ENCODE peak calls at places on chromosomes 5 and 9, in four cellular contexts. One of them, this sample, is unnamed.
A peak's percentile ranks its signal among the peaks of the same experiment; 100 is the strongest.

GRCh38 chr5:16593013-16593412 is 23.8 kb downstream of the RETREG1 start:
- DNase-seq in OCI-LY7: no peak
- DNase-seq in astrocyte: peak; percentile 73
- DNase-seq in astrocyte of the spinal cord: peak; percentile 73
- DNase-seq in this sample: no peak

GRCh38 chr5:107322936-107323335 is 347.8 kb downstream of the EFNA5 start:
- DNase-seq in OCI-LY7: no peak
- DNase-seq in astrocyte: no peak
- DNase-seq in astrocyte of the spinal cord: no peak
- DNase-seq in this sample: no peak

GRCh38 chr5:142894749-142895148 is 124.6 kb downstream of the ARHGAP26 start:
- DNase-seq in OCI-LY7: no peak
- DNase-seq in astrocyte: peak; percentile 77
- DNase-seq in astrocyte of the spinal cord: peak; percentile 57
- DNase-seq in this sample: no peak

GRCh38 chr9:107707419-107707837 is 217.9 kb upstream of the KLF4 start:
- DNase-seq in OCI-LY7: no peak
- DNase-seq in astrocyte: peak; percentile 96
- DNase-seq in astrocyte of the spinal cord: peak; percentile 87
- DNase-seq in this sample: no peak

GRCh38 chr5:132883261-132883834 is 9.9 kb downstream of the LEAP2 start:
- DNase-seq in OCI-LY7: peak; percentile 60
- DNase-seq in astrocyte: peak; percentile 45
- DNase-seq in astrocyte of the spinal cord: peak; percentile 66
- DNase-seq in this sample: peak; percentile 39

GRCh38 chr9:121274851-121275250 is 6.9 kb downstream of the GSN start:
- DNase-seq in OCI-LY7: no peak
- DNase-seq in astrocyte: no peak
- DNase-seq in astrocyte of the spinal cord: no peak
- DNase-seq in this sample: no peak

GRCh38 chr5:171906703-171907590 is 99.5 kb downstream of the FBXW11 start:
- DNase-seq in OCI-LY7: no peak
- DNase-seq in astrocyte: no peak
- DNase-seq in astrocyte of the spinal cord: no peak
- DNase-seq in this sample: no peak

GRCh38 chr5:96758621-96759020 is 49.1 kb downstream of the ERAP1 start:
- DNase-seq in OCI-LY7: no peak
- DNase-seq in astrocyte: peak; percentile 62
- DNase-seq in astrocyte of the spinal cord: peak; percentile 48
- DNase-seq in this sample: no peak

GRCh38 chr5:68337235-68337634 is 121.7 kb downstream of the PIK3R1 start:
- DNase-seq in OCI-LY7: no peak
- DNase-seq in astrocyte: no peak
- DNase-seq in astrocyte of the spinal cord: no peak
- DNase-seq in this sample: no peak

GRCh38 chr9:109451311-109452025 is 46.6 kb downstream of the PTPN3 start:
- DNase-seq in OCI-LY7: no peak
- DNase-seq in astrocyte: no peak
- DNase-seq in astrocyte of the spinal cord: no peak
- DNase-seq in this sample: no peak

GRCh38 chr9:129582865-129583264 is 38.0 kb downstream of the C9orf50 start:
- DNase-seq in OCI-LY7: no peak
- DNase-seq in astrocyte: no peak
- DNase-seq in astrocyte of the spinal cord: no peak
- DNase-seq in this sample: no peak

GRCh38 chr9:87599901-87600610 is 102.4 kb downstream of the DAPK1 start:
- DNase-seq in OCI-LY7: no peak
- DNase-seq in astrocyte: peak; percentile 93
- DNase-seq in astrocyte of the spinal cord: peak; percentile 85
- DNase-seq in this sample: no peak

GRCh38 chr9:126450537-126451205 is 124.0 kb downstream of the MVB12B start:
- DNase-seq in OCI-LY7: no peak
- DNase-seq in astrocyte: no peak
- DNase-seq in astrocyte of the spinal cord: no peak
- DNase-seq in this sample: no peak

GRCh38 chr5:127564002-127564769 is 46.7 kb downstream of the PRRC1 start:
- DNase-seq in OCI-LY7: peak; percentile 70
- DNase-seq in astrocyte: peak; percentile 30
- DNase-seq in astrocyte of the spinal cord: peak; percentile 56
- DNase-seq in this sample: peak; percentile 42
- TF ChIP-seq CTCF in OCI-LY7: peak; percentile 91
- TF ChIP-seq CTCF in astrocyte: peak; percentile 71
- TF ChIP-seq CTCF in astrocyte of the spinal cord: peak; percentile 60
- TF ChIP-seq CTCF in this sample: peak; percentile 78

DNA sequence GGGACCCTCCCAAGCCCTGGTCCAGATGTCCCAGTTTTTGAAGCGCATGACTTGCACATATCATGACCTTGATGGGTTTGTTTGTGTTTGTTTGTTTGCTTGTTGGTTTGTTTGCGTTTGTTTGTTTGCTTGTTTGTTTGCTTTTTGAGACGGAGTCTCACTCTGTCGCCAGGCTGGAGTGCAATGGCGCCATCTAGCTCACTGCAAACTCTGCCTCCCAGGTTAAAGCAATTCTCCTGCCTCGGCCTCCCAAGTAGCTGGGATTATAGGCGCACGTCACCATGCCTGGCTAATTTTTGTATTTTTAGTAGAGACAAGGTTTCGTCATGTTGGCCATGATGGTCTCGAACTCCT is 13.0 kb upstream of the UBAC1 start:
- DNase-seq in OCI-LY7: no peak
- DNase-seq in astrocyte: no peak
- DNase-seq in astrocyte of the spinal cord: no peak
- DNase-seq in this sample: no peak
- TF ChIP-seq CTCF in OCI-LY7: peak; percentile 56
- TF ChIP-seq CTCF in astrocyte: no peak
- TF ChIP-seq CTCF in astrocyte of the spinal cord: no peak
- TF ChIP-seq CTCF in this sample: no peak

GRCh38 chr5:160991205-160991604 is 139.2 kb upstream of the ATP10B start:
- DNase-seq in OCI-LY7: no peak
- DNase-seq in astrocyte: no peak
- DNase-seq in astrocyte of the spinal cord: no peak
- DNase-seq in this sample: no peak
- TF ChIP-seq CTCF in OCI-LY7: no peak
- TF ChIP-seq CTCF in astrocyte: no peak
- TF ChIP-seq CTCF in astrocyte of the spinal cord: no peak
- TF ChIP-seq CTCF in this sample: no peak

DNA sequence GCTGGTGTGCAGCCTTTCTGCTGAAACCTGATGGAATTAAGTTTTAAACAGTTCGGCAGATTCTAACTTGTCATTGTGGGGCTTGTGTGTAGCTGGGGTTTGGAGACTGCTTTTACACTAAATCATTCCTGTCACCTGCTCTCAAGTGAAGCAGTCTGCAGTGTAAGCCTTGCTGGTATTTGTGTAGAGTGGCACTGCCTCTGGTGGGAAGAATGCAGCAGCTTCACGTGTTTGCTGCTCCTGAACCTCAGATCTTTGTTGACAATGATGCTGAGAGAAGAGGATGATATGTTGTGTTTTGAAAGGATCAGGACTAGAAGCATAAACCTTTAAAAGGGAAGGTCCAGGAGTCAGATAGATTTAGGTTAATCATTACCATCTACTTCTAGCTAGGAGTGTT is 88.1 kb downstream of the KDM4C start:
- DNase-seq in OCI-LY7: no peak
- DNase-seq in astrocyte: no peak
- DNase-seq in astrocyte of the spinal cord: no peak
- DNase-seq in this sample: no peak
- TF ChIP-seq CTCF in OCI-LY7: no peak
- TF ChIP-seq CTCF in astrocyte: peak; percentile 42
- TF ChIP-seq CTCF in astrocyte of the spinal cord: peak; percentile 47
- TF ChIP-seq CTCF in this sample: no peak

DNA sequence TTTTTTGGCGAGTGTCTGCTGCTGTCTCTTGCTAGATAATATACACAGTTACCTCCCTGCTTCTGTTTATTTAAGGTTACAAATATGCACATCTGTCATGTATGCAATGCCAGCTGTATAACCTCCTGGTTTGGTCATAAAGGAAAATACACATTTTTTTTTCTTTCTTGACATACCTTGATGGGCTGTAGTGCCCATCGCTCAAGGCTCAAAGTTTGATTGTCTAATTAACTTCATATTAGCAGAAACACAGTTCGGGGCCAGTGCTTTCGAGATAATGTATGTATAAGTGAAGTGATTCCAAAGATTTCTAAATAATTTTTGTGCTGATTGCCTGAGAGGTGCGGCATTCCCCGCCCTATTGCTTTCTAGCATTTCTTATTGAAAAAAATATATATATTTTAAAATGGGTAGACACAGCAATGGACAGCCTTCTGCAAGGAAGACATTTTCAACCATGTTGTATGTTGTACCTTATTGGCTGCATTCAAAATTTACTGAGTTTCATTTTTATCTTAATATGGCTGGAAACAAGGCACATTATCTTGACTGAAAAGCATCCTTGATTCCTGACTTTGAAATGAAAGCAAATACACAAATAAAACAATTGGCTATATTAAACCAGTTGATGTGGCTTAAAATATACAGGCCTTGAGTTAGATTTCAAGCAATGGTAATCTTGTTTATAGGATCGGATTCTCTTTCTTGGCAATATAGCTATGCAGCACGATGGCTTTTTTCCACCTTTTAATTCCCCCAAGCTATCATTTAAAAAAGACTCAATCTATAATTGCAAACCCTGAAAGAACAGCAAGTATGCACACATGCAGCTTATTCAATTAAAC is 206.1 kb downstream of the MEF2C start:
- DNase-seq in OCI-LY7: no peak
- DNase-seq in astrocyte: peak; percentile 15
- DNase-seq in astrocyte of the spinal cord: peak; percentile 51
- DNase-seq in this sample: no peak
- TF ChIP-seq CTCF in OCI-LY7: no peak
- TF ChIP-seq CTCF in astrocyte: no peak
- TF ChIP-seq CTCF in astrocyte of the spinal cord: no peak
- TF ChIP-seq CTCF in this sample: no peak

GRCh38 chr9:134781895-134782294 is 98.7 kb upstream of the FCN2 start:
- DNase-seq in OCI-LY7: peak; percentile 16
- DNase-seq in astrocyte: no peak
- DNase-seq in astrocyte of the spinal cord: no peak
- DNase-seq in this sample: peak; percentile 53
- TF ChIP-seq CTCF in OCI-LY7: peak; percentile 73
- TF ChIP-seq CTCF in astrocyte: peak; percentile 15
- TF ChIP-seq CTCF in astrocyte of the spinal cord: peak; percentile 42
- TF ChIP-seq CTCF in this sample: no peak

DNA sequence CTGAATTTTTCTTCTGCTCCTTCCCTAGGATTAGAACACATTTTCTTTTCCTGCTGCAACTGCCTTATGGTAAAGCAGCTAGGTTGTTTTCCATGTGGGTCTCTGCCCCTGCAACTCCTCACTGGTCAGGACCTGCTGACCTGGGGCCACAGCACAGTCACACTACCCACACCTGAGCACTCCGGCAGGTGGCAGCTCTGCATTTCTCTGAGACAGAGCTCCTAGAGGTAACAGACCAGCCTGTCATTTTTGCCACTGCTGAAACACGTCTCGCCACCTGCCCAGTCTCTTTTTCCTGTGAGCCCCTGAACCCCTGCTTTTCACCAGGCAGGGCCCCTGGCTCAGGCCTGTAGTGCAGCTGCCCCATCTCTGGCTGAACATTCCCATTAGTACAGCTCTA is 609.6 kb downstream of the HINT1 start:
- DNase-seq in OCI-LY7: no peak
- DNase-seq in astrocyte: no peak
- DNase-seq in astrocyte of the spinal cord: no peak
- DNase-seq in this sample: no peak
- TF ChIP-seq CTCF in OCI-LY7: no peak
- TF ChIP-seq CTCF in astrocyte: no peak
- TF ChIP-seq CTCF in astrocyte of the spinal cord: no peak
- TF ChIP-seq CTCF in this sample: no peak

This sample was measured in GM10248.